ENCODE peak calls at places on chromosomes 7 and 10, in ten cellular contexts. L is dorsolateral prefrontal cortex; P is astrocyte of the cerebellum; K is activated CD8-positive, alpha-beta T cell treated with anti-CD3 and anti-CD28 coated beads for 36 hours; M is neural crest cell; F is hepatocyte; Y is IMR-90; U is pancreas; O is MM.1S; R is mucosa of descending colon. A is an unnamed sample.

GRCh38 chr10:132783165-132783736 is 2.7 kb downstream of the NKX6-2 start:
- DNase-seq in L (no peak), P (no peak), K (no peak), M (no peak), F (no peak), Y (no peak), U (no peak), O (no peak), R (no peak), A (no peak)

GRCh38 chr7:154750353-154750801 is 252.5 kb downstream of the PAXIP1 start:
- DNase-seq in L (no peak), P (no peak), K (no peak), M (no peak), F (no peak), Y (no peak), U (no peak), O (no peak), R (no peak), A (no peak)

GRCh38 chr10:14732146-14732545 is 42.6 kb downstream of the FAM107B start:
- DNase-seq in L (no peak), P (no peak), K (no peak), M (no peak), F (no peak), Y (no peak), U (peak), O (no peak), R (no peak), A (no peak)

GRCh38 chr10:50291261-50291850 is 40.0 kb upstream of the ASAH2 start:
- DNase-seq in L (no peak), P (peak), K (no peak), M (no peak), F (no peak), Y (peak), U (no peak), O (no peak), R (no peak), A (no peak)

GRCh38 chr10:87053121-87053520 is 33.0 kb downstream of the FAM25A start:
- DNase-seq in L (peak), P (no peak), K (no peak), M (no peak), F (no peak), Y (no peak), U (no peak), O (no peak), R (no peak), A (no peak)

GRCh38 chr7:48360574-48360973 is 189.3 kb downstream of the ABCA13 start:
- DNase-seq in L (no peak), P (no peak), K (no peak), M (no peak), F (no peak), Y (peak), U (no peak), O (no peak), R (no peak), A (no peak)

GRCh38 chr10:26335574-26336093 is 102.5 kb upstream of the APBB1IP start:
- DNase-seq in L (no peak), P (no peak), K (peak), M (no peak), F (no peak), Y (no peak), U (no peak), O (peak), R (no peak), A (no peak)

GRCh38 chr7:48938539-48938938 is 14.2 kb downstream of the CDC14C start:
- DNase-seq in L (no peak), P (peak), K (no peak), M (no peak), F (no peak), Y (no peak), U (no peak), O (no peak), R (no peak), A (no peak)

GRCh38 chr10:59829601-59830000 is 76.3 kb upstream of the MRLN start:
- DNase-seq in L (no peak), P (no peak), K (no peak), M (no peak), F (no peak), Y (no peak), U (no peak), O (no peak), R (no peak), A (no peak)

GRCh38 chr7:30434140-30434799 is 44.3 kb downstream of the NOD1 start:
- DNase-seq in L (no peak), P (no peak), K (no peak), M (no peak), F (no peak), Y (no peak), U (peak), O (peak), R (no peak), A (no peak)

GRCh38 chr7:138645284-138645683 is 55.9 kb downstream of the SVOPL start:
- DNase-seq in L (no peak), P (no peak), K (no peak), M (no peak), F (no peak), Y (no peak), U (no peak), O (no peak), R (no peak), A (no peak)
- TF ChIP-seq CTCF in L (no peak), P (no peak), K (no peak), M (no peak), F (no peak), Y (no peak), U (no peak), O (no peak), R (no peak), A (no peak)

DNA sequence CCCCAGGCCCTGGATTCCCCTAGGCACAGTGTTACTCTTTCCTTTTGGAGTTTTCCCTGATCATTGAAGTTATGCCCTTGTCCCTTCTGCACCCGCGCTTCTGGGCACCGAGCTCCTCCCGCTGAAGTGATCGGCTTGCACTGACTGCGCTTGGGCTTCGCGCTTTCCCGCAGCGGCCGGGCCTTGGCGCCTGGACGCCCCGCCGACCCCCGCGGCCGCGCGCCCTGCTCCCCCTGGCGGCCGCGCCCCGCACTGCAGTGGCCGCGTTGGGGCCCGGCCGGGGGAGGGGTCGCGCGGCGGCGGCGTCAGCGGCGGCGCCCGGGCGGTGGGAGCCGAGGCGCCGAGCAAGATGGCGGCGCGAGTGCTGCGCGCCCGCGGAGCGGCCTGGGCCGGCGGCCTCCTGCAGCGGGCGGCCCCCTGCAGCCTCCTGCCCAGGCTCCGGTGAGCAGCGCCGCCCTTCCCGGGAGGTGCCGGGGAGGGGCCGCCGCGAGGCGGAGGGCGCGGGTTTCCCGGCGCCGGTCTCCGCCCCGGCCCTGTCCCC is at the start of gene NIPSNAP2:
- DNase-seq in L (no peak), P (no peak), K (peak), M (peak), F (peak), Y (peak), U (peak), O (peak), R (no peak), A (peak)
- TF ChIP-seq CTCF in L (no peak), P (peak), K (peak), M (peak), F (peak), Y (peak), U (peak), O (no peak), R (peak), A (peak)

GRCh38 chr10:76337641-76338040 is 906.2 kb downstream of the LRMDA start:
- DNase-seq in L (no peak), P (no peak), K (no peak), M (no peak), F (no peak), Y (peak), U (no peak), O (peak), R (no peak), A (no peak)
- TF ChIP-seq CTCF in L (no peak), P (no peak), K (no peak), M (no peak), F (no peak), Y (no peak), U (no peak), O (no peak), R (no peak), A (no peak)

GRCh38 chr7:99270702-99271101 is 1.9 kb upstream of the MYH16 start:
- DNase-seq in L (no peak), P (no peak), K (no peak), M (no peak), F (no peak), Y (no peak), U (no peak), O (no peak), R (no peak), A (no peak)
- TF ChIP-seq CTCF in L (no peak), P (no peak), K (no peak), M (no peak), F (no peak), Y (no peak), U (no peak), O (no peak), R (no peak), A (no peak)

GRCh38 chr7:207418-208127 is 15.2 kb downstream of the FAM20C start:
- DNase-seq in L (no peak), P (no peak), K (no peak), M (no peak), F (no peak), Y (no peak), U (no peak), O (no peak), R (no peak), A (peak)
- TF ChIP-seq CTCF in L (no peak), P (peak), K (no peak), M (peak), F (peak), Y (peak), U (no peak), O (no peak), R (no peak), A (peak)

GRCh38 chr7:142709921-142710320 is 39.4 kb upstream of the PRSS1 start:
- DNase-seq in L (no peak), P (no peak), K (peak), M (no peak), F (no peak), Y (no peak), U (peak), O (no peak), R (no peak), A (no peak)

GRCh38 chr7:142714375-142714774 is 34.9 kb upstream of the PRSS1 start:
- DNase-seq in L (no peak), P (no peak), K (peak), M (no peak), F (no peak), Y (no peak), U (no peak), O (peak), R (no peak), A (peak)

GRCh38 chr7:142711196-142711595 is 38.1 kb upstream of the PRSS1 start:
- DNase-seq in L (no peak), P (no peak), K (peak), M (no peak), F (no peak), Y (no peak), U (no peak), O (peak), R (no peak), A (no peak)

GRCh38 chr7:142711722-142712616 is 37.3 kb upstream of the PRSS1 start:
- DNase-seq in L (no peak), P (peak), K (peak), M (no peak), F (peak), Y (peak), U (peak), O (peak), R (no peak), A (no peak)

GRCh38 chr7:142712617-142712957 is 36.7 kb upstream of the PRSS1 start:
- DNase-seq in L (no peak), P (no peak), K (no peak), M (no peak), F (no peak), Y (no peak), U (no peak), O (no peak), R (no peak), A (no peak)
- TF ChIP-seq CTCF in L (no peak), P (no peak), K (peak), M (peak), F (no peak), Y (no peak), U (no peak), O (no peak), R (no peak), A (peak)

GRCh38 chr7:55191926-55192692 is 173.0 kb upstream of the LANCL2 start:
- DNase-seq in L (no peak), P (no peak), K (no peak), M (no peak), F (no peak), Y (peak), U (no peak), O (no peak), R (no peak), A (no peak)
- TF ChIP-seq CTCF in L (no peak), P (peak), K (no peak), M (no peak), F (no peak), Y (peak), U (no peak), O (no peak), R (no peak), A (no peak)

DNA sequence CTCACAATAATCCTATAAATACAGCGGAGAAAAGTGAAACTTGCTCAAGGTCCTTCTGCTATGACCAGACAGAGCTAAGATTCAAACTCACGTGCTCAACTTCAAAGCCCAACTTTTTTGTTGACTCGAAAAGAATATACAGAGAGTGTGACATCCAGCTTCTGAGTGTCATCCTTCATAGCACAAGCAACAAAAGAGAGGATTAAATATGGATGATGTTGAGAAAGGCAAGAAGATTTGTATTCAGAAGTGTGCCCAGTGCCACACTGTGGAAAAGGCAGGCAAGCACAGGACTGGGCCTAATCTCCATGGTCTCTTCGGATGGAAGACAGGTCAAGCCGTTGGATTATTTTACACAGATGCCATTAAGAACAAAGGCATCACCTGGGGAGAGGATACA is 2.1 kb upstream of the FAM3C start:
- DNase-seq in L (no peak), P (no peak), K (no peak), M (no peak), F (peak), Y (no peak), U (peak), O (no peak), R (no peak), A (no peak)
- TF ChIP-seq CTCF in L (no peak), P (peak), K (no peak), M (peak), F (peak), Y (peak), U (no peak), O (peak), R (no peak), A (no peak)

DNA sequence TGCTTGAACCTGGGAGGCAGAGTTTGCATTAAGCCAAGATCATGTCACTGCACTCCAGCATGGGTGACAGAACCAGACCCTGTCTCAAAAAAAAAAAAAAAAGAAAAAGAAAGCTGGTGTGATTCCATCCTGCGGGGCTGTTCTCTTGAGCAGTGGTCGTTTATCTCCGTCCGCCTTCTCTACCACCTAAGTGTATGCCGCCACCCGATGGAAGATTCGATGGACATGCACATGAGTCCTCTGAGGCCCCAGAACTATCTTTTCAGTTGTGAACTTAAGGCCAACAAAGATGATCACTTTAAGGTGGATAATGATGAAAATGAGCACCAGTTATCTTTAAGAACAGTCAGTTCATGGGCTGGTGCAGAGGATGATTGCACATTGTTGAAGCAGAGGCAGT is 65.7 kb downstream of the ABRAXAS2 start:
- DNase-seq in L (no peak), P (no peak), K (peak), M (no peak), F (no peak), Y (no peak), U (no peak), O (no peak), R (no peak), A (no peak)
- TF ChIP-seq CTCF in L (no peak), P (no peak), K (no peak), M (no peak), F (no peak), Y (no peak), U (no peak), O (no peak), R (no peak), A (no peak)

A was measured in endothelial cell.